ENCODE peak calls at places on chromosome 10, in five cellular contexts. D, G, J, O and A are unnamed samples.

GRCh38 chr10:14326581-14326980 is 4.1 kb downstream of the FRMD4A start:
- DNase-seq in G (no peak), J (no peak), O (no peak), D (no peak), A (peak)

GRCh38 chr10:86512137-86512536 is 9.5 kb downstream of the WAPL start:
- DNase-seq in O (no peak), D (no peak), G (no peak), J (no peak), A (no peak)

GRCh38 chr10:119268871-119269506 is 61.6 kb downstream of the GRK5 start:
- DNase-seq in D (no peak), O (peak), G (no peak), J (no peak), A (no peak)

GRCh38 chr10:86651631-86652331 is 2.6 kb upstream of the OPN4 start:
- DNase-seq in O (no peak), D (peak), G (no peak), J (no peak), A (no peak)

GRCh38 chr10:228366-228765 is 93.1 kb downstream of the ZMYND11 start:
- DNase-seq in D (no peak), G (no peak), J (no peak), O (no peak), A (no peak)

GRCh38 chr10:621981-622740 is 67.3 kb downstream of the DIP2C start:
- DNase-seq in O (no peak), J (peak), G (no peak), D (no peak), A (no peak)

GRCh38 chr10:132174237-132174636 is 12.5 kb upstream of the DPYSL4 start:
- DNase-seq in G (no peak), O (no peak), D (no peak), J (no peak), A (no peak)

GRCh38 chr10:30014511-30014910 is 44.9 kb downstream of the JCAD start:
- DNase-seq in J (no peak), O (no peak), D (no peak), G (no peak), A (no peak)

GRCh38 chr10:132872658-132873057 is 69.7 kb downstream of the CFAP46 start:
- DNase-seq in J (peak), O (no peak), D (no peak), G (no peak), A (no peak)

GRCh38 chr10:108388716-108389115 is 1224.2 kb upstream of the SORCS1 start:
- DNase-seq in G (no peak), D (no peak), J (no peak), O (no peak), A (no peak)

GRCh38 chr10:22605168-22605567 is 109.2 kb downstream of the PIP4K2A start:
- DNase-seq in J (no peak), D (no peak), G (no peak), O (no peak), A (peak)

GRCh38 chr10:48684792-48685651 is at the start of gene WDFY4:
- DNase-seq in G (no peak), J (no peak), D (peak), O (no peak), A (no peak)

GRCh38 chr10:70258216-70258615 is 25.0 kb upstream of the PPA1 start:
- DNase-seq in G (no peak), D (no peak), J (no peak), O (no peak), A (no peak)

GRCh38 chr10:96758423-96758822 is 38.1 kb upstream of the PIK3AP1 start:
- DNase-seq in G (no peak), J (no peak), O (no peak), D (no peak), A (no peak)

GRCh38 chr10:113228570-113228969 is 278.5 kb downstream of the TCF7L2 start:
- DNase-seq in O (no peak), D (no peak), G (peak), J (no peak), A (peak)

GRCh38 chr10:6929157-6929830 is 349.2 kb upstream of the PRKCQ start:
- DNase-seq in D (no peak), O (no peak), J (no peak), G (no peak), A (no peak)

GRCh38 chr10:131694963-131695813 is 205.6 kb upstream of the PPP2R2D start:
- DNase-seq in D (no peak), G (no peak), J (no peak), O (no peak), A (no peak)

GRCh38 chr10:5840314-5841307 is 27.4 kb upstream of the GDI2 start:
- DNase-seq in D (peak), G (no peak), O (peak), J (peak), A (peak)

GRCh38 chr10:129105266-129105665 is 361.8 kb upstream of the MGMT start:
- DNase-seq in G (no peak), O (no peak), J (no peak), D (no peak), A (no peak)

GRCh38 chr10:76422769-76423168 is 991.3 kb downstream of the LRMDA start:
- DNase-seq in D (no peak), J (no peak), G (no peak), O (no peak), A (no peak)
- TF ChIP-seq CTCF in D (no peak), J (no peak), G (no peak), O (no peak), A (no peak)

GRCh38 chr10:52316500-52316899 is 2.4 kb downstream of the DKK1 start:
- DNase-seq in D (no peak), G (no peak), J (no peak), O (no peak), A (no peak)

GRCh38 chr10:52318822-52319464 is 4.9 kb downstream of the DKK1 start:
- DNase-seq in J (no peak), D (no peak), G (peak), O (no peak), A (peak)

GRCh38 chr10:52319926-52320325 is 5.8 kb downstream of the DKK1 start:
- DNase-seq in O (no peak), J (no peak), G (no peak), D (no peak), A (no peak)

GRCh38 chr10:52316005-52316404 is 1.9 kb downstream of the DKK1 start:
- DNase-seq in G (no peak), O (no peak), D (no peak), J (no peak), A (no peak)

DNA sequence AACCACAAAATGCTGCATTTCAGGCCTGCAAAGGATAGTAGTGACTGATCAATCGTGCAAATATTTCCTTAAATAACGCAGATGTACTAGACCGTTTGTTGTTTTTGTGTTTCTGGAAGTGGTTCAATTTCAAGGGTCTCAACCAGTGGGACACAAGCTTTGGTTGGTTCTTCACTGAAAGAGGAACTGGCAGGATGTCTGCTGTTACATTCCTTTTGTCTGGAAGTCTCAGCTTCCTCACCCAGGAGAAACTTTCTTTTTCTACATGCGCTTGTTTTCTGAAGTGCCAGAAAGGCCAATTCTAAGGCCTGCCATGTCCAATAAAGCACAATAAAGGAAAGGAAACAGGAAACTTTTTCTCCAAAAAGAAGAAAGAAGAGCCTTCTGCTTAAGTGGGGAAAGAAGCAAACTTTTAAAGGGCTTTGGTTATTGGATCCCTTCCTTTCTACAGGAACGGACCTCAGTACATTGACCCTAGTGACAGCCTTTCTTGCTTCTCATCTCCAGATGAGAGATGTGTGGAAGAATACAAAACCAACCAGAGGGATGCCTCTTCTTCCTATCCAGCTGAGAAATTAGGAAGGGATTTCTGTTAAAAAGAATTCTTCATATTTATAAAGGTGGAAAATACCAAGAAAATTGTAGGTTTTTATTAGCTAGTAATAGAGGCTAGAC is 4.2 kb downstream of the DKK1 start:
- DNase-seq in G (no peak), O (no peak), D (no peak), J (no peak), A (no peak)
- H3K4me3 ChIP-seq in G (peak), O (no peak), D (no peak), J (no peak), A (no peak)

DNA sequence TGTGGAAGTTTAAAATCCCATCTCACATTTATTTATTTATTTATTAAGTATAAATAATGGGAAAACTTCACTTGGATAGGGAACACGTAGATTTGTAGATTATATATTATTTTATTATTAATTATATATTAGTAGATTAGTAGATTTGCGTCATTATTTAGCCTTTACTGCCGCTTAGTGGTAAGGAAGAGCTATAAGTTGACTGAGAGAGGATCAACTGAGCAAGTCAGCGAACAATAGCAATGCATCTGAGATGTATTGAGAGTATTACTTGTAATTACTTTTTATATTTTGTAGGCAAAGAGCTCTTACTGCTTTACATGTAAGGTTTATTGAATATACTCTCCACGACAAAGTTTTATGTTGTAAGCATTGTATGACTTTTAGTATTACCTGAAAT is 244.5 kb upstream of the ANKRD30A start:
- DNase-seq in O (no peak), D (no peak), G (no peak), J (no peak), A (no peak)
- TF ChIP-seq CTCF in O (no peak), D (peak), G (peak), J (peak), A (peak)

DNA sequence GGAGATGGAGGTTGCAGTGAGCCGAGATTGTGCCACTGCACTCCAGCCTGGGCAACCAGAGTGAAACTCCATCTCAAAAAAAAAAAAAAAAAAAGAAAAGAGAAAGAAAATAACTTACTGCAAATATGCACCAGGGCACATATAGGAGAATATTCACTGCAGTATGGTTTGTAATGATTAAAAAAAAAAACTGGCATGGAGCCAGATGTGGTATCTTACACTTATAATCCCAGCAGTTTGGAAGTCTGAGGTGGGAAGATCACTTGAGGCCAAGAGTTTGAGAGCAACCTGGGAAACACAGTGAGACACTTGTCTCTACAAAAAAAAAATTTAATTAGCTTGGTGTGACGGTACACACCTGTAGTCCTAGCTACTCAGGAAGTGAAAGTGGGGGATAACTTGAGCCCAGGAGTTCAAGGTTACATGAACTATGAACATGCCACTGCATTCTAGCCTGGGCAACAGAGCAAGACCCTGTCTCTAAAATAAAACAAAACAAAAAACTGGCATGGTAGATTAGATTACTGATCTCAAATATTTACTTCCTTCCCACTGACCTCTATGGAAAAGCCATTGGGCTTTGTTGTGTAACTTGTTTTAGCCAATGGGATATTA is 85.6 kb downstream of the MICU1 start:
- DNase-seq in O (no peak), J (no peak), G (no peak), D (no peak), A (no peak)
- H3K4me3 ChIP-seq in O (no peak), J (no peak), G (no peak), D (no peak), A (no peak)

DNA sequence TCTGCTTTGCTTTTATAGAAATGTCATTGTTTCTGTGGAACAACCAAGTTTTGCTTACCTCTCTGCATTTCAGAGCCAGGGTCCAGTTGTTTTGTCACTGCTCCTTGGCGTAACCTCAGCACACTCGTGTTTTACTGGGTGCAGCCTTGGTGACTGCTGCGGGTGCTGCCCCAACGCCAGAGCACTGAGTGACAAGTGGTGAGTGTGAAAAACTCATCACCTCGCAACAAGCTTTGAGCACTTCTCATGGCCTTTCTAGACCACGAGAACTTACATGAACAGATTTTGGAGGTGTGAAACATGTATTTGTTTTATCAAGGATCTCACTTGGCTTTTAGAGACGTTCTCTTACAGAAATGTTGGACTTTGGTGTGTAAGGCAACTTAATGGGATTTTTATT is 31.0 kb downstream of the GLRX3 start:
- DNase-seq in G (no peak), J (no peak), D (no peak), O (no peak), A (no peak)
- TF ChIP-seq CTCF in G (no peak), J (no peak), D (no peak), O (no peak), A (no peak)

DNA sequence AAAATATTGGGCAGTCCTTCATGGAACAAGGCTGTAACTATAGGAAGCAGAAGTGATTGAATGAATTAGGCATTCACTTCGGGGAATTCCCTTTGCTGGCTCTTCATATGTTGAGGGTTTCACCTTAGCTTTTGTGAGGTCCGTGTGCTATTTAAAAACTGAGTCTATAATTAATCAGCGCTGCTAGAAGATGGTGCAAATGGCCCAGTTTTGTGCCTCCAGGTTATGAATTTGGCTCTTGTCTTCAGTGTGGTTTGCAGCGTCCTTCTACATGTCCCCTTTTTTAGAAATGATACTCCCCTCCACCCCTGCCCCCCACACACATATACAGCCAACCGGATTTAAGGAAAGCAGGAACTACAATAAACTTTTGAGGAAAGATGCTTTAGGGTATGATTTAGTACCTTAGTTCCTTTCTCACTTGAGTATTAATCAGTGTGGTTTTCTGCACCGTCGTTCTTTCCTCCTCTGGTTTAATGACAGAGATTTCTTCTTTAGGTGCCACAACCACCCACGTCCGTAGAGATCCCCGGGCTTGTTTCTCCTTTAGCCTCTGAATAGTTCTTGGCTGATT is 110.6 kb upstream of the SAMD8 start:
- DNase-seq in D (no peak), G (no peak), O (no peak), J (no peak), A (no peak)
- H3K4me3 ChIP-seq in D (no peak), G (no peak), O (no peak), J (no peak), A (no peak)

DNA sequence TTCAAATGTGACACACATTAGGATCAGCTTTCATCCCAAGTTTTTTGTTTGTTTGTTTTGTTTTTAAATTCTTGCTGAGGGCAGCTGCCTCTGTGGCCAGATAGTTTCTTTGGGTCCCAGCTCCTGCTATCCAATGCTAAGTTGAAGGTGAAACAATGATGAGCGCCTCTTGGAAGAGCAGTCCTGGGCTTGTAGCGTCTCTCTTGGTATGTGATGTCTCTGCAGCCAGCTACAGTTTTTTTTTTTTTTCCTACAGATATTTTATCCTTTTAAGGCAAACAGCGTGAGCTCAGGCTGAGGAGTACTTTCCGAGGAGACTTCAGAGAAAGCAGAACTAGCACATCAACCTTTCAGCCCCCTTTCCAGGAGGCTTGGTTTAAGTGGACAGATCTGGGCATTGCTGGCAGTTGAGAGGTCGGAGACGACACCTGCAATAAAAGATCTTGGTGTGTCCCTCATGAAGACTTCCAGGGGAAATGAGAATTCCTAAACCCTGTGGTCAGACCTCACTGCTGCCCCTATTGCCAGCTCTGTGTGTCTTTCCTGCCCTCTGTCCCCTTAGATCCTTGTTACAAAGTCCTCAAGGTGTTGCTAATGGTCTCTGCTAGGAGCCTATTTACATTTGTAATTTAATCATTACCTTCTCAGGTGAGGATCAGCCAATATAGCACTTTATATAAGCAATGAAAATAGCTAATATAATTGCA is 9.1 kb downstream of the PRKG1 start:
- DNase-seq in O (no peak), D (no peak), J (no peak), G (no peak), A (no peak)
- TF ChIP-seq CTCF in O (no peak), D (no peak), J (no peak), G (no peak), A (no peak)

GRCh38 chr10:71605263-71605962 is 114.2 kb downstream of the C10orf105 start:
- DNase-seq in O (no peak), D (no peak), J (no peak), G (no peak), A (no peak)

GRCh38 chr10:71604324-71605018 is 115.1 kb downstream of the C10orf105 start:
- DNase-seq in J (no peak), D (peak), O (no peak), G (no peak), A (no peak)

GRCh38 chr10:71601273-71601672 is 118.3 kb downstream of the C10orf105 start:
- DNase-seq in G (no peak), O (no peak), J (no peak), D (no peak), A (no peak)

GRCh38 chr10:71603190-71603589 is 116.4 kb downstream of the C10orf105 start:
- DNase-seq in D (peak), J (no peak), G (no peak), O (no peak), A (no peak)

GRCh38 chr10:71603754-71604153 is 115.8 kb downstream of the C10orf105 start:
- DNase-seq in D (no peak), O (no peak), J (no peak), G (no peak), A (no peak)
- H3K4me3 ChIP-seq in D (no peak), O (no peak), J (no peak), G (no peak), A (no peak)

DNA sequence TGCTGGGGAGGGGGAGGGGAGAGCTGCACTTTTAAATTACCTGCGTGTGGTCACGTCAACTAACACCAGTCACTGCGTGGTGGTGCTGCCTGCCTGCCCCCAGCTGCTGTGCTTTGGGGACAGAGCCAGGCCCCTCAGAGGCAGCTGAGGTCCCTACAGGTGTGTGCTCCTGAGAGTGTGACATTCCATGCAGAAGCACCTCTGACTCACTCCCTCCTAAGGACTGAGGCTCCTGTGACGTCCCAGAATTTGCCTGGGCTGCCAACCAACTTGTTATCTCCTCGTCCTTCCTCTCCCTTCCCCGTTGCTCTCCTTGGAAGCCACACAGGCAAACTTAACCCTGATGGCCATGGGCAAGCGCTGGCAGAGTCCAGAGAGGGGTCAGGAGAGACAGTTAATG is 563.0 kb downstream of the PARD3 start:
- DNase-seq in J (no peak), G (no peak), D (no peak), O (no peak), A (no peak)
- TF ChIP-seq CTCF in J (no peak), G (no peak), D (no peak), O (no peak), A (no peak)

DNA sequence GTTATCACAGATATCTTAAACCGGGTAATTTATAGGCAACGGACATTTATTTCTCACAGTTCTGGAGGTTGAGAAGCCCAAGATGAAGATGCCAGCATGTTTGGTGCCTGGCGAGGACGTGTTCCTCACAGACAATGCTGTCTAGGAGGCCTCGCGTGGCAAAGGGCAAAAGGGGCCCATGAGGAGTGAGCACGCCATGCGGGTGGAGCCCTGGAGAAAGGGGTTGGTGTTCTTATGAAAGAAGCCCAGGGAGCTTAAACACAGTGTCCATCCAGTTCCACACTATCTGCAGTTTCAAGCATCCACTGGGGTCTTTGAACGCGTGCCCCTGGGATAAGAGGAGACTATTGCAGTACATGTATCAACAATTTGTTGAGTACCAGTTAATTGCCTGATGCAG is 51.4 kb downstream of the CXCL12 start:
- DNase-seq in O (no peak), J (no peak), G (no peak), D (no peak), A (no peak)
- H3K4me3 ChIP-seq in O (no peak), J (no peak), G (no peak), D (no peak), A (no peak)